ENCODE peak calls at places on chromosomes 6 and 20, in four cellular contexts. L is GM12891, Q is GM12878, G is K562. A is an unnamed sample.

GRCh38 chr6:33172307-33173227 is 19.7 kb downstream of the COL11A2 start:
- DNase-seq in L (peak), Q (no peak), G (peak), A (no peak)

GRCh38 chr6:127302728-127303675 is 36.3 kb downstream of the RNF146 start:
- DNase-seq in G (peak), Q (no peak), L (peak), A (peak)

GRCh38 chr6:160767019-160767646 is 65.1 kb downstream of the PLG start:
- DNase-seq in Q (no peak), L (peak), G (peak), A (no peak)

GRCh38 chr6:89111933-89112332 is 5.9 kb downstream of the SRSF12 start:
- DNase-seq in Q (no peak), G (no peak), L (no peak), A (no peak)

GRCh38 chr6:149094156-149094555 is 223.4 kb upstream of the TAB2 start:
- DNase-seq in L (no peak), Q (no peak), G (no peak), A (no peak)

GRCh38 chr6:156618600-156619205 is 158.5 kb upstream of the ARID1B start:
- DNase-seq in L (no peak), G (peak), Q (no peak), A (no peak)

GRCh38 chr6:142863981-142864380 is 81.0 kb downstream of the HIVEP2 start:
- DNase-seq in Q (no peak), L (no peak), G (no peak), A (no peak)

GRCh38 chr20:63708301-63709148 is 686 bp downstream of the ZGPAT start:
- DNase-seq in G (peak), Q (no peak), L (no peak), A (no peak)

GRCh38 chr6:5923840-5924239 is 82.9 kb downstream of the NRN1 start:
- DNase-seq in Q (no peak), L (no peak), G (no peak), A (no peak)

GRCh38 chr20:7851031-7851490 is 89.2 kb downstream of the HAO1 start:
- DNase-seq in L (no peak), Q (no peak), G (no peak), A (no peak)

GRCh38 chr6:90155114-90155513 is 141.5 kb downstream of the BACH2 start:
- DNase-seq in L (no peak), Q (no peak), G (no peak), A (no peak)

GRCh38 chr20:2986466-2986865 is 57.0 kb upstream of the GNRH2 start:
- DNase-seq in G (no peak), Q (no peak), L (no peak), A (peak)

GRCh38 chr6:34526241-34526972 is 29.7 kb downstream of the SPDEF start:
- DNase-seq in G (no peak), L (no peak), Q (no peak), A (no peak)

GRCh38 chr20:24672886-24673677 is 203.7 kb downstream of the SYNDIG1 start:
- DNase-seq in Q (no peak), G (no peak), L (no peak), A (no peak)

GRCh38 chr6:125002090-125002741 is 40.0 kb downstream of the RNF217 start:
- DNase-seq in Q (no peak), G (no peak), L (no peak), A (no peak)

GRCh38 chr6:159126590-159126989 is 42.6 kb upstream of the FNDC1 start:
- DNase-seq in Q (no peak), L (no peak), G (no peak), A (no peak)

GRCh38 chr20:38196016-38196415 is 30.9 kb upstream of the TGM2 start:
- DNase-seq in Q (no peak), L (no peak), G (no peak), A (no peak)

GRCh38 chr20:50356522-50356880 is 153.7 kb upstream of the PTPN1 start:
- DNase-seq in G (no peak), L (no peak), Q (no peak), A (no peak)

GRCh38 chr20:48526936-48527335 is 300.9 kb downstream of the PREX1 start:
- DNase-seq in G (no peak), L (no peak), Q (no peak), A (no peak)

GRCh38 chr6:11685411-11686093 is 93.1 kb downstream of the ADTRP start:
- DNase-seq in L (no peak), G (no peak), Q (no peak), A (no peak)

GRCh38 chr20:41476013-41476441 is 109.4 kb upstream of the EMILIN3 start:
- DNase-seq in G (no peak), Q (no peak), L (no peak), A (no peak)

GRCh38 chr6:31128093-31128676 is 7.9 kb upstream of the CDSN start:
- DNase-seq in L (peak), G (peak), Q (peak), A (peak)

GRCh38 chr6:82248233-82248735 is 740 bp upstream of the IBTK start:
- DNase-seq in G (peak), L (no peak), Q (no peak), A (no peak)

GRCh38 chr20:3283222-3283820 is 44.3 kb upstream of the SLC4A11 start:
- DNase-seq in G (no peak), Q (no peak), L (no peak), A (no peak)

GRCh38 chr20:25573288-25574251 is 11.8 kb downstream of the NINL start:
- DNase-seq in Q (no peak), G (no peak), L (no peak), A (no peak)

GRCh38 chr20:58453391-58453790 is 61.8 kb downstream of the APCDD1L start:
- DNase-seq in G (no peak), Q (no peak), L (no peak), A (no peak)

GRCh38 chr6:100664274-100665040 is 199.7 kb upstream of the SIM1 start:
- DNase-seq in Q (no peak), L (no peak), G (peak), A (no peak)

GRCh38 chr6:108737594-108738546 is 110.4 kb upstream of the ARMC2 start:
- DNase-seq in Q (no peak), L (no peak), G (peak), A (no peak)

GRCh38 chr20:43536817-43537440 is 21.9 kb upstream of the SGK2 start:
- DNase-seq in G (no peak), L (no peak), Q (no peak), A (no peak)

GRCh38 chr20:23142162-23143050 is 56.3 kb upstream of the CD93 start:
- DNase-seq in Q (peak), G (no peak), L (peak), A (peak)

GRCh38 chr20:29873946-29874345 is 1383.5 kb upstream of the DEFB115 start:
- DNase-seq in L (no peak), G (no peak), Q (no peak), A (peak)

GRCh38 chr6:73666393-73666792 is 12.6 kb upstream of the SLC17A5 start:
- DNase-seq in G (no peak), Q (no peak), L (no peak), A (no peak)

GRCh38 chr6:170086639-170087420 is 204.0 kb downstream of the DLL1 start:
- DNase-seq in G (no peak), Q (no peak), L (no peak), A (no peak)

GRCh38 chr6:2988076-2988425 is 11.6 kb upstream of the NQO2 start:
- DNase-seq in G (no peak), Q (no peak), L (no peak), A (no peak)

GRCh38 chr6:40308533-40309306 is 278.4 kb downstream of the LRFN2 start:
- DNase-seq in Q (peak), G (peak), L (peak), A (peak)

GRCh38 chr20:58700823-58701222 is 8.2 kb downstream of the NPEPL1 start:
- DNase-seq in Q (no peak), L (no peak), G (no peak), A (no peak)

GRCh38 chr6:45709834-45710233 is 305.8 kb downstream of the CLIC5 start:
- DNase-seq in G (no peak), L (no peak), Q (peak), A (no peak)
- TF ChIP-seq SPI1 in G (no peak), L (no peak), Q (peak), A (no peak)

GRCh38 chr6:167787896-167788530 is 38.7 kb upstream of the AFDN start:
- DNase-seq in L (no peak), Q (no peak), G (peak), A (no peak)
- TF ChIP-seq SPI1 in L (no peak), Q (no peak), G (no peak), A (no peak)

GRCh38 chr6:36123270-36124139 is 6.8 kb upstream of the MAPK13 start:
- DNase-seq in G (peak), L (peak), Q (no peak), A (peak)
- TF ChIP-seq SPI1 in G (no peak), L (no peak), Q (no peak), A (no peak)

GRCh38 chr6:25239059-25239458 is 40.1 kb upstream of the CARMIL1 start:
- DNase-seq in G (no peak), Q (no peak), L (no peak), A (no peak)
- TF ChIP-seq SPI1 in G (no peak), Q (no peak), L (no peak), A (no peak)

GRCh38 chr6:7805088-7805756 is 79.3 kb downstream of the BMP6 start:
- DNase-seq in G (no peak), Q (no peak), L (no peak), A (no peak)

GRCh38 chr6:7809346-7809745 is 83.4 kb downstream of the BMP6 start:
- DNase-seq in Q (no peak), G (no peak), L (no peak), A (no peak)

GRCh38 chr6:7811441-7811840 is 85.5 kb downstream of the BMP6 start:
- DNase-seq in G (no peak), Q (no peak), L (no peak), A (no peak)

GRCh38 chr6:7803219-7803618 is 77.3 kb downstream of the BMP6 start:
- DNase-seq in L (no peak), Q (no peak), G (no peak), A (no peak)

DNA sequence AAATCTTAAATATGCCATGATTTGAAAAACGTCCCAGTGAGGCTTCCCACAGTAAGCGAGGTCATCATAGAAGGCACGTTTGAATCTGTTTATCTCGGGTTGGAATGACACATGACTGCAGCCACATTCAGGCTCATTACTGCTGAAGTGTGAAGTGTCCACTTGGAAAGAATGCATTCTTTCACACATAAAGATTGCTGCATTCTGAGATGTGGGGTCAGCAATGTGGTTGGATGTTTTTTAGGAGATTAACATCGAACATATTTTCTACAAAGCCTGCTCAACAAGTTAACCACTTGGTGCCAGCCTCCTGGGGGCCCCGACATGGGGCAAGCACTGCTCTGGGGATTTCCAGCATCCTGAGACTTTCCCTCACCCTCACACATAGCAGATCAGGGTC is 79.9 kb downstream of the BMP6 start:
- DNase-seq in L (no peak), G (no peak), Q (no peak), A (no peak)
- TF ChIP-seq SPI1 in L (no peak), G (no peak), Q (no peak), A (no peak)

DNA sequence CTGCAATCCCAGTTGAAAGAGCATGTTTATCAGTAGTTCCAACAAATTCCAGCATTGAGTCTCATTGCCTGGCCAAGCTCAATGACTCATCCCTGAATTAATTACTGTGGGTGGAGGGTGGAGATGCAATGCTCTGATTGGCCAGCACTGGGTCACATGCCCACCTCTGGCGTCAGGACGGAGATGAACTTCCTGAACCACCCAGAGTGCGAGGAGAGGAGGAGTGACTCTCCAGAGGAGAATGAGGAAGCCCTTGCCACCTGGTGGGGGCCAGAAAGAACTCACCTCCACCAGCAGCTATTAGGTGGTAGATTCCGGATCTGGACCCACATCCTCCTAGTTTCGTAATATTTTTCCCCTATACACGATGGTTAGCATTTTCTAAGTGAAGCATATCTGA is 283.9 kb downstream of the TBC1D7 start:
- DNase-seq in G (peak), L (no peak), Q (no peak), A (peak)
- TF ChIP-seq SPI1 in G (peak), L (no peak), Q (no peak), A (peak)

A was measured in HL-60.